ENCODE peak calls at places on chromosomes 5 and 9, in six cellular contexts. D is transverse colon, Q is HepG2, F is stomach, H is SK-N-SH, W is sigmoid colon. B is an unnamed sample.

GRCh38 chr9:106892632-106893031 is 29.7 kb downstream of the ZNF462 start:
- DNase-seq in Q (peak), D (peak), F (no peak), H (peak), W (peak), B (no peak)

GRCh38 chr9:36659500-36659899 is 86.8 kb downstream of the MELK start:
- DNase-seq in Q (no peak), W (no peak), D (no peak), F (no peak), H (no peak), B (no peak)

GRCh38 chr5:68331202-68332108 is 115.9 kb downstream of the PIK3R1 start:
- DNase-seq in D (no peak), F (no peak), Q (peak), W (no peak), H (no peak), B (no peak)

GRCh38 chr5:8247485-8247884 is 378.5 kb downstream of the MTRR start:
- DNase-seq in F (no peak), D (no peak), H (no peak), Q (no peak), W (no peak), B (no peak)

GRCh38 chr9:127370651-127371648 is 26.0 kb upstream of the SLC2A8 start:
- DNase-seq in Q (no peak), W (no peak), F (no peak), D (no peak), H (no peak), B (no peak)

GRCh38 chr5:103461223-103461622 is 101.4 kb downstream of the NUDT12 start:
- DNase-seq in D (no peak), Q (no peak), W (no peak), H (no peak), F (no peak), B (no peak)

GRCh38 chr9:121807918-121808278 is 156.5 kb downstream of the DAB2IP start:
- DNase-seq in Q (no peak), D (no peak), F (no peak), W (no peak), H (no peak), B (no peak)

GRCh38 chr5:3593771-3594513 is 1.7 kb upstream of the IRX1 start:
- DNase-seq in H (no peak), W (no peak), F (no peak), Q (no peak), D (no peak), B (peak)

GRCh38 chr5:135135530-135136201 is 101.6 kb upstream of the PITX1 start:
- DNase-seq in W (peak), H (no peak), F (peak), Q (no peak), D (peak), B (peak)

GRCh38 chr5:135591277-135591676 is 12.5 kb upstream of the CXCL14 start:
- DNase-seq in F (no peak), W (no peak), H (no peak), Q (no peak), D (no peak), B (no peak)

GRCh38 chr5:144742376-144742775 is 571.7 kb downstream of the KCTD16 start:
- DNase-seq in Q (no peak), W (no peak), D (no peak), H (no peak), F (no peak), B (no peak)

GRCh38 chr5:130605200-130605599 is 559.9 kb downstream of the HINT1 start:
- DNase-seq in Q (no peak), H (no peak), W (no peak), F (no peak), D (no peak), B (no peak)

GRCh38 chr9:89078860-89079259 is 87.6 kb downstream of the S1PR3 start:
- DNase-seq in F (no peak), W (peak), H (no peak), D (no peak), Q (no peak), B (no peak)

GRCh38 chr9:94945191-94946144 is 219.0 kb downstream of the AOPEP start:
- DNase-seq in Q (no peak), W (peak), F (no peak), H (no peak), D (peak), B (no peak)

GRCh38 chr5:135030691-135031145 is 3.3 kb downstream of the PITX1 start:
- DNase-seq in W (no peak), Q (no peak), F (no peak), D (no peak), H (no peak), B (no peak)

GRCh38 chr9:97440160-97440559 is 28.3 kb downstream of the TDRD7 start:
- DNase-seq in F (no peak), Q (no peak), W (no peak), H (no peak), D (no peak), B (no peak)

GRCh38 chr9:8179381-8180053 is 379.9 kb upstream of the DMAC1 start:
- DNase-seq in D (no peak), Q (no peak), W (no peak), H (peak), F (no peak), B (no peak)

GRCh38 chr9:136226680-136227410 is 18.8 kb downstream of the QSOX2 start:
- DNase-seq in F (no peak), H (no peak), Q (no peak), W (no peak), D (no peak), B (no peak)

GRCh38 chr9:120480707-120481106 is 99.3 kb downstream of the CDK5RAP2 start:
- DNase-seq in D (no peak), H (no peak), Q (no peak), F (no peak), W (no peak), B (no peak)

GRCh38 chr9:107949058-107949457 is 459.5 kb upstream of the KLF4 start:
- DNase-seq in H (no peak), F (no peak), Q (no peak), W (no peak), D (no peak), B (no peak)

GRCh38 chr5:24539625-24540024 is 105.2 kb downstream of the CDH10 start:
- DNase-seq in H (no peak), F (no peak), Q (no peak), W (no peak), D (no peak), B (no peak)

GRCh38 chr9:249025-249424 is 34.4 kb downstream of the DOCK8 start:
- DNase-seq in F (no peak), Q (no peak), H (no peak), D (no peak), W (no peak), B (no peak)

GRCh38 chr9:125659954-125660353 is 47.1 kb downstream of the MAPKAP1 start:
- DNase-seq in W (no peak), F (no peak), H (no peak), Q (no peak), D (no peak), B (no peak)

GRCh38 chr5:158647264-158647663 is 452.5 kb downstream of the EBF1 start:
- DNase-seq in Q (no peak), H (no peak), W (no peak), F (no peak), D (no peak), B (no peak)

GRCh38 chr5:157546456-157547100 is 29.0 kb downstream of the ADAM19 start:
- DNase-seq in W (no peak), F (no peak), Q (no peak), H (no peak), D (no peak), B (no peak)

GRCh38 chr9:113621309-113621791 is 157.8 kb downstream of the RGS3 start:
- DNase-seq in W (peak), D (peak), H (no peak), Q (no peak), F (no peak), B (peak)

GRCh38 chr5:170854550-170854949 is 7.3 kb upstream of the RANBP17 start:
- DNase-seq in Q (no peak), F (no peak), D (no peak), H (no peak), W (no peak), B (no peak)

GRCh38 chr5:124236366-124237231 is 509.8 kb downstream of the ZNF608 start:
- DNase-seq in F (no peak), W (no peak), H (no peak), Q (no peak), D (no peak), B (no peak)

GRCh38 chr5:118478852-118479251 is 509.5 kb downstream of the DTWD2 start:
- DNase-seq in Q (no peak), F (no peak), H (no peak), W (no peak), D (no peak), B (no peak)

GRCh38 chr5:103505581-103506305 is 56.8 kb downstream of the NUDT12 start:
- DNase-seq in H (no peak), D (no peak), Q (no peak), F (no peak), W (no peak), B (no peak)

GRCh38 chr5:149854881-149855280 is 89.7 kb downstream of the PDE6A start:
- DNase-seq in H (no peak), Q (no peak), D (no peak), F (no peak), W (no peak), B (no peak)

GRCh38 chr5:149860801-149861322 is 83.7 kb downstream of the PDE6A start:
- DNase-seq in D (no peak), F (no peak), H (no peak), Q (no peak), W (peak), B (no peak)

GRCh38 chr5:149855371-149855770 is 89.2 kb downstream of the PDE6A start:
- DNase-seq in Q (no peak), D (no peak), H (no peak), W (no peak), F (no peak), B (no peak)

GRCh38 chr5:149853701-149854100 is 90.9 kb downstream of the PDE6A start:
- DNase-seq in W (no peak), F (no peak), H (no peak), Q (no peak), D (no peak), B (no peak)

DNA sequence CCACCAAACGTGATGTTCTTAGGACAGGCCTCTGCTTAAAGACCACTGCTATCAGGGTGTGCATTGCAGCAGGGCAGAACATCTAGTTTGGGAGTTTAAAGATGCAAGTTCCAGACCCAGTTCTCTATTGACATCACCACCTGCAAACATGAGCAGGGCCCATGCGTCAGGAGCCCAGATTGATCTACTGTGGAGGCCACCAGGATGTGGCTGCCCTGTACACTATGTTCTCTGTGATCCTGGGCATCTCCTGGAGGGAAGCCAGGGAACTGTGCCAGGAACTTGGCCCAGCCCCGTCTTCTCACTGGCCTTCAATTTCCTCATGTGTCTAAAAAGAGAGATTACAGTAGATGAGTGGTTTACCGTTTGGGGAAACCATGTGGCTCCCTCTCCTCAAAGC is 87.1 kb downstream of the PDE6A start:
- DNase-seq in Q (no peak), W (peak), H (peak), F (peak), D (peak), B (peak)
- TF ChIP-seq EP300 in Q (no peak), W (peak), H (no peak), F (peak), D (peak), B (peak)

GRCh38 chr9:83284766-83285165 is 221.8 kb upstream of the RASEF start:
- DNase-seq in Q (no peak), W (no peak), D (no peak), H (no peak), F (no peak), B (no peak)

GRCh38 chr9:83283528-83283927 is 220.6 kb upstream of the RASEF start:
- DNase-seq in Q (no peak), D (no peak), F (no peak), H (no peak), W (no peak), B (no peak)

GRCh38 chr9:83280790-83281189 is 217.8 kb upstream of the RASEF start:
- DNase-seq in F (no peak), H (no peak), Q (no peak), W (no peak), D (no peak), B (no peak)

GRCh38 chr9:83280259-83280658 is 217.3 kb upstream of the RASEF start:
- DNase-seq in F (no peak), Q (no peak), D (no peak), W (no peak), H (no peak), B (no peak)

DNA sequence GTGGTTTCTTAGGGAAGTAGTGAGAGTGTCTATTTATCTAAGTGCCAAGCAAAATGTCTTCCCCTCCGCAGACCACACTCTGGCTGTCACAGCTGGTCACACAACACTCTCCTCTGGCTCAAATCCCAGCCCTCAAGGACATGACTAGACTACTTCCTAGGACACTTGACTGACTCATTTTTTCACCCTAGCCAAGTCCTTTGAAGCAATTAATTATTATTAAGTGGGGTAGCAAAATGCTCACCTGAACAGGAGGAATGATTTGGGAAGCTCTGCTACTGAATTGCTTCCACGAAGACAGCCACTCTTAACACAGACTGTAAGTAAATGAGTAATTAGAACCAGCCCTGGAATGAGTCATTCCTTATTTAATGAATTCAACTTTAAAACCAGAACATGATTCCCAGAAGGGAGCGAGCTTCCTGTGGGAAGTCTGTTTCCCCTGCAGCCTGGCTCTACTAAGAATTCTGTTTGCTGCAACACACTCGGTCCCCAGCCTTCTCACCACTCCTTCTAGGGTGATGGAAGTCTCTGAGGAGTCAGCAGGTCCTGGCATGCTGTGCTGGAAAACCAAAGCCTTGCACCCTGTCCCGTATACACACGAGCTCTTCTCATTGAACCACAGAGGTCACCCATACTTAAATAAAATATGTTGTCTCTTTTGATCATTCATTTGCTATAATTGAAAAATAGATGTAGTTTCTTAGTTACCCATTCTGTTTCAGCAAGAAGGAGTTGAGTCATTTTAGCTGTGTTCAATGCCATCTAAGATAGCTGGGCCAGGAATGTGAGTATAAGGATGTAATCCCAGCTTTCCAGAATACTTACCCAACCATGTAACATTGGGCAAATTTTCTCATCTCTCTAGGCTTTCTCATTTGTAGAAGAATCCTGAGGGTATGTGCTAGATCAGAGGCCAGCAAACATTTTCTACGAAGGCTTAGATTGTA is 218.6 kb upstream of the RASEF start:
- DNase-seq in Q (no peak), F (no peak), W (no peak), D (no peak), H (peak), B (no peak)
- TF ChIP-seq POLR2AphosphoS5 in Q (no peak), F (no peak), W (no peak), D (no peak), H (peak), B (no peak)

GRCh38 chr5:95794070-95794516 is 28.4 kb downstream of the GLRX start:
- DNase-seq in Q (no peak), H (no peak), F (no peak), D (no peak), W (no peak), B (no peak)
- TF ChIP-seq EP300 in Q (no peak), H (no peak), F (no peak), D (no peak), W (no peak), B (no peak)

GRCh38 chr5:432928-433791 is 9.8 kb upstream of the EXOC3 start:
- DNase-seq in W (peak), H (no peak), F (peak), D (no peak), Q (no peak), B (no peak)
- TF ChIP-seq POLR2AphosphoS5 in W (no peak), H (no peak), F (no peak), D (no peak), Q (no peak), B (no peak)

GRCh38 chr5:160166973-160167622 is 47.8 kb upstream of the PWWP2A start:
- DNase-seq in Q (no peak), D (no peak), H (no peak), F (no peak), W (no peak), B (no peak)

GRCh38 chr5:160166069-160166972 is 47.1 kb upstream of the PWWP2A start:
- DNase-seq in D (no peak), W (no peak), F (no peak), Q (no peak), H (no peak), B (no peak)

GRCh38 chr5:160167623-160168165 is 48.4 kb upstream of the PWWP2A start:
- DNase-seq in W (no peak), D (no peak), H (no peak), F (no peak), Q (peak), B (no peak)

GRCh38 chr5:160162910-160163309 is 43.7 kb upstream of the PWWP2A start:
- DNase-seq in W (no peak), Q (no peak), F (no peak), H (no peak), D (no peak), B (no peak)

GRCh38 chr5:160165137-160166068 is 46.2 kb upstream of the PWWP2A start:
- DNase-seq in Q (peak), D (peak), F (peak), H (peak), W (peak), B (peak)
- TF ChIP-seq EP300 in Q (peak), D (no peak), F (no peak), H (peak), W (no peak), B (no peak)

GRCh38 chr5:40988761-40989510 is 79.6 kb downstream of the C7 start:
- DNase-seq in Q (peak), W (no peak), F (no peak), H (no peak), D (no peak), B (no peak)

GRCh38 chr5:40991981-40992559 is 79.1 kb downstream of the MROH2B start:
- DNase-seq in Q (no peak), W (no peak), D (no peak), H (no peak), F (no peak), B (no peak)

GRCh38 chr5:40995816-40996586 is 75.1 kb downstream of the MROH2B start:
- DNase-seq in H (no peak), D (no peak), Q (no peak), F (no peak), W (no peak), B (no peak)

GRCh38 chr5:40987349-40987748 is 78.1 kb downstream of the C7 start:
- DNase-seq in Q (no peak), W (no peak), H (no peak), F (no peak), D (no peak), B (no peak)

DNA sequence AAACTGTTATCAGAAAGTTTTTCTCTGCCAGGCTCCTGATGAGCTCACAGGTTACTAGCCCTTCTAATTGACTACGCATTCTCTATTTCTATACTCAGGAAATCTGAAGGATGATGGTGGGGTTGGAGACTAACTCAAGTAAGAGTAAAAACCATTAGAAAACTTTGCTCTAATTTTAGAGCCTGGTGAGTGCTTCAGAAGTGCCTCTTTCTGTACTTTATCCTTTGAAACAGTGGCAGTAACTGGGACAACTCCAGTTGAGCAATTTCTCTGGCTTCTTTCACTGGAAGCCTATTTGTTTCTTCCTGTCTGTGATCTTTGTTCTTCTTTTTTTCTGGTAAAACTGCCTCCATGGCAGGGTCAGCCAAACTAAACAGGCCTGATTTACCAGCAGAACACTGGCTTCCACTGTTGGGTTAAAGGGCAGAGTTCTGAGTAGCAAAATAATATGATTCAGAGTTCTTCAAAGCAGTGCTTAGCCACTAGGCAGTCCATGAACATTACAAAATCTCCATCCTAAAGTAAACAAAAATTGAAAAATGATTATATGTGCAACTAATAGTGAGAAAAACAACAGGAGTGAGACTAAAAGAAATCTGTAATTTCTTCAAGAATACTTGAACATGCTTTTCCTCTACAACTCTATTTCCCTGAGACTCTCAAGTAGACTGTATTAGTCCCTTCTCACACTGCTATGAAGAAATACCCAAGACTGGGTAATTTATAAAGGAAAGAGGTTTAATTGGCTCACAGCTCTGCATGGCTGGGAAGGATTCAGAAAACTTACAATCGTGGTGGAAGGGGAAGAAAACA is 79.8 kb downstream of the MROH2B start:
- DNase-seq in W (peak), H (no peak), D (peak), Q (peak), F (peak), B (no peak)
- TF ChIP-seq POLR2AphosphoS5 in W (peak), H (no peak), D (peak), Q (no peak), F (peak), B (no peak)

B was measured in suprapubic skin.